ENCODE peak calls at places on chromosome 21, in five cellular contexts. P is mesenchymal stem cell, L is H1, D is neuronal stem cell, O is trophoblast cell. J is an unnamed sample.

GRCh38 chr21:40997831-40998230 is 150.9 kb upstream of the DSCAM start:
- DNase-seq in P (no peak), O (no peak), D (no peak), L (no peak), J (no peak)

GRCh38 chr21:30710499-30710898 is 8.1 kb downstream of the KRTAP21-3 start:
- DNase-seq in L (no peak), D (no peak), O (no peak), P (no peak), J (no peak)

GRCh38 chr21:25639167-25639921 is at the start of gene JAM2:
- DNase-seq in L (peak), P (peak), D (peak), O (peak), J (peak)

GRCh38 chr21:17488620-17489019 is 24.2 kb upstream of the CXADR start:
- DNase-seq in O (no peak), D (no peak), P (no peak), L (no peak), J (no peak)

GRCh38 chr21:40118527-40118926 is 251.3 kb downstream of the PCP4 start:
- DNase-seq in P (no peak), D (no peak), L (no peak), O (peak), J (no peak)

GRCh38 chr21:40165671-40166070 is 298.4 kb downstream of the PCP4 start:
- DNase-seq in P (no peak), D (peak), O (no peak), L (no peak), J (no peak)

GRCh38 chr21:14991957-14992356 is 72.8 kb downstream of the NRIP1 start:
- DNase-seq in O (peak), D (no peak), P (no peak), L (no peak), J (no peak)

GRCh38 chr21:29299906-29300546 is 1.3 kb downstream of the BACH1 start:
- DNase-seq in P (peak), D (peak), O (peak), L (no peak), J (peak)

GRCh38 chr21:26438976-26439375 is 134.1 kb downstream of the CYYR1 start:
- DNase-seq in L (no peak), P (no peak), D (no peak), O (no peak), J (no peak)

GRCh38 chr21:37983336-37984095 is 67.3 kb upstream of the KCNJ6 start:
- DNase-seq in L (no peak), O (peak), D (no peak), P (no peak), J (no peak)

GRCh38 chr21:31157756-31158155 is 119.5 kb upstream of the KRTAP19-8 start:
- DNase-seq in O (peak), D (no peak), L (no peak), P (no peak), J (no peak)

GRCh38 chr21:30684506-30684905 is 34.1 kb downstream of the KRTAP21-3 start:
- DNase-seq in P (no peak), D (no peak), O (no peak), L (no peak), J (no peak)

GRCh38 chr21:25567472-25567871 is 39.8 kb downstream of the MRPL39 start:
- DNase-seq in P (no peak), L (no peak), O (no peak), D (no peak), J (no peak)

GRCh38 chr21:26093094-26093493 is 77.5 kb downstream of the APP start:
- DNase-seq in O (peak), L (no peak), P (peak), D (no peak), J (no peak)

GRCh38 chr21:27275294-27275927 is 308.5 kb upstream of the ADAMTS5 start:
- DNase-seq in O (peak), P (peak), D (no peak), L (no peak), J (no peak)

GRCh38 chr21:40143822-40144525 is 276.7 kb downstream of the PCP4 start:
- DNase-seq in L (peak), D (peak), P (peak), O (peak), J (peak)

GRCh38 chr21:25518491-25518911 is 88.8 kb downstream of the MRPL39 start:
- DNase-seq in O (no peak), D (no peak), L (peak), P (peak), J (peak)

GRCh38 chr21:24420694-24421093 is 1186.6 kb downstream of the MRPL39 start:
- DNase-seq in L (no peak), P (no peak), O (no peak), D (no peak), J (no peak)

GRCh38 chr21:28127390-28127789 is 865.3 kb downstream of the LTN1 start:
- DNase-seq in O (no peak), L (no peak), P (no peak), D (no peak), J (no peak)

GRCh38 chr21:23119491-23119890 is 2121.3 kb downstream of the NCAM2 start:
- DNase-seq in D (no peak), P (no peak), L (no peak), O (no peak), J (no peak)

GRCh38 chr21:28601708-28602107 is 391.0 kb downstream of the LTN1 start:
- DNase-seq in O (no peak), D (no peak), P (no peak), L (no peak), J (no peak)

GRCh38 chr21:14536929-14537328 is 9.2 kb downstream of the SAMSN1 start:
- DNase-seq in D (no peak), O (no peak), L (no peak), P (no peak), J (no peak)

GRCh38 chr21:40696246-40696645 is 150.7 kb downstream of the DSCAM start:
- DNase-seq in D (no peak), O (no peak), L (no peak), P (no peak), J (no peak)

GRCh38 chr21:25589905-25590304 is 17.4 kb downstream of the MRPL39 start:
- DNase-seq in L (no peak), D (no peak), P (no peak), O (no peak), J (no peak)

GRCh38 chr21:28767523-28767922 is 225.2 kb downstream of the LTN1 start:
- DNase-seq in D (no peak), O (no peak), L (no peak), P (no peak), J (no peak)

GRCh38 chr21:41207401-41208388 is 39.7 kb downstream of the BACE2 start:
- DNase-seq in D (no peak), P (no peak), O (no peak), L (no peak), J (no peak)

GRCh38 chr21:26041441-26042180 is 129.0 kb downstream of the APP start:
- DNase-seq in L (no peak), O (no peak), P (no peak), D (no peak), J (no peak)

GRCh38 chr21:18801468-18801867 is 397.9 kb upstream of the TMPRSS15 start:
- DNase-seq in P (peak), O (no peak), L (no peak), D (no peak), J (no peak)

GRCh38 chr21:20592482-20592881 is 405.7 kb upstream of the NCAM2 start:
- DNase-seq in D (no peak), L (no peak), O (no peak), P (no peak), J (no peak)

GRCh38 chr21:40732243-40732642 is 114.7 kb downstream of the DSCAM start:
- DNase-seq in L (no peak), D (no peak), O (peak), P (no peak), J (no peak)

GRCh38 chr21:15978158-15978805 is 248.5 kb downstream of the USP25 start:
- DNase-seq in D (no peak), P (no peak), L (no peak), O (peak), J (no peak)

GRCh38 chr21:20996421-20997307 is 1.5 kb upstream of the NCAM2 start:
- DNase-seq in D (peak), O (no peak), L (no peak), P (peak), J (peak)

GRCh38 chr21:31641416-31641922 is 18.0 kb upstream of the SOD1 start:
- DNase-seq in O (peak), D (no peak), P (no peak), L (no peak), J (no peak)

GRCh38 chr21:25563399-25564116 is 43.7 kb downstream of the MRPL39 start:
- DNase-seq in L (no peak), O (no peak), P (peak), D (no peak), J (no peak)

GRCh38 chr21:29860346-29860745 is 79.5 kb downstream of the GRIK1 start:
- DNase-seq in D (no peak), O (peak), L (no peak), P (no peak), J (no peak)

GRCh38 chr21:29235714-29236197 is 63.0 kb upstream of the BACH1 start:
- DNase-seq in L (no peak), P (no peak), O (no peak), D (no peak), J (no peak)

GRCh38 chr21:29181799-29182470 is 51.5 kb downstream of the MAP3K7CL start:
- DNase-seq in D (no peak), O (peak), P (peak), L (no peak), J (no peak)

GRCh38 chr21:31282095-31282709 is 61.9 kb downstream of the TIAM1 start:
- DNase-seq in O (peak), D (no peak), P (peak), L (no peak), J (no peak)

GRCh38 chr21:39061766-39062165 is 121.5 kb downstream of the PSMG1 start:
- DNase-seq in P (no peak), D (no peak), L (no peak), O (peak), J (no peak)
- H4K8ac ChIP-seq in P (no peak), D (no peak), L (no peak), O (no peak), J (no peak)

DNA sequence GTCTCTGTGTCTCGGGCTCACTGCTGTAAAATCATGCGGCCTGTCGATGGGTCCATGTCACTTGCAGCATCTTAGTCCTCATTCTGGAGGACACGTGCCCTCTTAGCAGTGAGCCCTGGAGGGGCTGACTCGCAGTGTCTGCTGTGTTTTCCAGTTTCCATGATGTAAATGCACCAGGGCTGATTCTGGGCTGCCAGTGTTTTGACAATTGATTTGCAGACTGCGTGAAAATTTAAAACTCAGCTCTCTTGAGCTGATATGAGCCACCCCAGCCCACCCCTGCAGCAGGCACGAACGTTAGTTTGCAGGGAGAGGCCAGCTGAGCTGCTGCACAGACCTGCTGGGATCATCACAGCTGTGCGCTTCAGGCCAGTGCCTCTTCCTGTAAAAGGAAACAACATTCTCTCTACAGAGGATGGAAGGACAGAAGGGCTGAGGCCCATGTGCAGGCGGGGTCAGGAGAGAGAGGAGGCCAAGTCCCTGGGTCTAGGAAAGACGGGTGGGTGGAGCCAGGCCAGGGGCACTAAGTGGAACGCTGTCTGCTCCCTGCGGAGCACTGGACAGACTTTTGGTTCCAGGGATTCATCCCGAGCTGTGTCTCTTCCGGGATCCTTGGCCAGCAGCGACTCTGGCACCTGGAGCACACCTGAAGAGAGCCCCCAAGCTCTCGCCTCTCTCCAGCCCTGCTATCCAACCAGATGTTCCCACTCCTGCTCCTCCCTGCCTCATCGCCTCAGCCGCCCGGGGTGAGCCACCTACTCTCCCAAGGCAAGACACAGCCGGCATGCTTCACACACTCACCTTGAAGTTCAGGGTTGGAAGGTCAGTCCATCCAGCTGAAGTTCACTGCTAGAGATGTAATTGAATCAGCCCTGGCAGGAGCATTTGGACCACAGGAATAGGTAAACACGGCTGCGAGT is 42.5 kb downstream of the RSPH1 start:
- DNase-seq in D (no peak), O (no peak), L (no peak), P (no peak), J (no peak)
- H2AFZ ChIP-seq in D (no peak), O (no peak), L (peak), P (no peak), J (no peak)

GRCh38 chr21:35394634-35395369 is 345.7 kb upstream of the RUNX1 start:
- DNase-seq in D (no peak), O (no peak), P (no peak), L (no peak), J (no peak)
- H2BK12ac ChIP-seq in D (no peak), O (no peak), P (peak), L (no peak), J (no peak)

DNA sequence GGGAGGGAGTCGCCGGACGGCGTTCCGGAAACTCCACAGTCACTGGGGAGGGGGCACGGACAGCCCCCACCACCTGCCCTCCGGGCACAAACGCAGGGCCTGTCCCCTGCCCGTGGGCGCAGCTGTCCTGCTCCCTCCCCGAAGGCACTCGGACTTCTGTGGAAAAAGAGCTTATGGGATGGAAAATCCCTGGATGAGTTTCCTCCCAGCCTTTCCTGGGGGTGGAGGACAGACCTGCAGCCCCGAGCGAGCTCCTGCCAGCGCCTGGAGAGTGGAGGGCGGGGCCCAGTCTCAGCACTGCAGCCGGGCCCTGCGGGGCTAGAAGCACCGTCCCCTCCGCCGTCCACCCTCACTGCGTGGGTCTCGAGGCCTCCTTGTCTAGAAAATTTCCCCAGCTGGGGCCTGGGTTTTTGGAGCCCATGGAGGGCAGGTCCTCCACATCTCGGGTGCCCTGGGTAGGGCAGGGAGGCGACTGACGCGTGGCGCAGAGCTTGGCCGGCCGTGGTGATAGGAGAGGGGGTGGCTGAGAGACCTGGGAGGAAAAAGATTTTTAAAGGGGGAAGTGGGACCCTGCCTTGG is 6.5 kb upstream of the COL6A1 start:
- DNase-seq in O (no peak), L (peak), D (no peak), P (peak), J (peak)
- H4K8ac ChIP-seq in O (no peak), L (peak), D (no peak), P (peak), J (no peak)

DNA sequence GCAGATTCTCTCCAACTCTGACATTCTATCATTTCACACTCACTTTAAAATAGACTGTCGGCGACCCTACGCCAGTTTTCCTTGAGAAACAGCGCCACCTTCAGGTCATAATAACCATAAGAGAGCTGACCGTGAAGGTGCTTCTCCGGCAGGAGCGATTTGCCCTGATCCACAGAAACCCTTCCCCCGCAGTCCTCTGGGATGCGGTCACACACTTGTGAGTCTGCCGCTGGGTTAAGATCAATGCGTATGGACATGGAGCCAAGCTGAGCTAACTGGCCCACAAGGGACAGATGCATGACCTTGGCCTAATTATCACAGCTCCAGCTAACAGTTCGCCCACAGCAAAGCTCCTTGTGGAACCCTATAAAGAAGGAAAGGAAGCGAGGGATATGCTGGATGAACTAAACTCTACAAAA is 32.8 kb upstream of the IFNAR2 start:
- DNase-seq in P (peak), D (peak), O (peak), L (peak), J (peak)
- H2AFZ ChIP-seq in P (no peak), D (peak), O (no peak), L (peak), J (peak)

DNA sequence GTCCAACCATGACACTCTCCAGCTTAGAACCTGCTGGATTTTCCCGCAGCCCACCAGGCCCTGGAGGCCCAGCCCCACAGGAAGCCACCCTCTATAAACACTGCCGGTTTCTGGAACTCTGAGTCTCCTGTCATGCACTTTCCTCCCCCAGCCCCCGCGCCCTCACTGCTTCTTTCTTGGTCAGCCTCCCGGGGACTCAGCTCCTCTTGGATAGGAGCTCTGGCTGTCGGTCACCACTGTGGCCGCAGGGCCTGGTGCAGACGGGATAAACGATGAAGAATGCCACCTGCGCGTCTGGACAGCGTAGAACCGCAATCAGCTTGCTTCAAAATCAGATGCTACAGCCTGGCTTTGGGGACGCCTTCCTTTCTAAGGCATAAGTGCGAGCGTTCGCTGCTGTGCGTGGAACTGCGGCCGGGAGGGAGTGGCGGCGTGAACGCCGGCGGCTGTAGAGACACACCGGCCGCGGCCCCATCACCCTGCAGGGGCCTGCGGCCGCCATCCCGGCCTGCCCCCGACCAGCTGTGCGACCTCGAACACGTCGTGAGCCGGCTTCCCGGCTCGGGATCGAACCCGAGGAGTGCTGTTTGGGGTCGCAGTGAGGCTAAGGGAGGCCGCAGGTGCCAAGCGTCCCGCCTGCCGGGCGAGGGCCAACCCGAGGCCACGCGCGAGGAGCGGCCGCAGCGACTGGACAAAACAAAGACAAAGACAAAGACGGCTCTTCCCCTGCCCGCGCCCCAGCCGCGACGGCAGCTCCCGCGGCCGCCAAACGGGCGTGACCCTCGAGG is 728 bp downstream of the PTTG1IP start:
- DNase-seq in D (peak), L (peak), O (peak), P (peak), J (no peak)
- H2BK12ac ChIP-seq in D (peak), L (no peak), O (peak), P (peak), J (no peak)

GRCh38 chr21:36913247-36914169 is 53.0 kb downstream of the HLCS start:
- DNase-seq in L (no peak), D (no peak), P (no peak), O (no peak), J (no peak)
- H4K8ac ChIP-seq in L (no peak), D (no peak), P (no peak), O (no peak), J (no peak)

GRCh38 chr21:42970946-42971653 is 3.3 kb upstream of the PKNOX1 start:
- DNase-seq in O (no peak), L (no peak), D (no peak), P (no peak), J (peak)
- H2AFZ ChIP-seq in O (no peak), L (no peak), D (peak), P (no peak), J (no peak)

DNA sequence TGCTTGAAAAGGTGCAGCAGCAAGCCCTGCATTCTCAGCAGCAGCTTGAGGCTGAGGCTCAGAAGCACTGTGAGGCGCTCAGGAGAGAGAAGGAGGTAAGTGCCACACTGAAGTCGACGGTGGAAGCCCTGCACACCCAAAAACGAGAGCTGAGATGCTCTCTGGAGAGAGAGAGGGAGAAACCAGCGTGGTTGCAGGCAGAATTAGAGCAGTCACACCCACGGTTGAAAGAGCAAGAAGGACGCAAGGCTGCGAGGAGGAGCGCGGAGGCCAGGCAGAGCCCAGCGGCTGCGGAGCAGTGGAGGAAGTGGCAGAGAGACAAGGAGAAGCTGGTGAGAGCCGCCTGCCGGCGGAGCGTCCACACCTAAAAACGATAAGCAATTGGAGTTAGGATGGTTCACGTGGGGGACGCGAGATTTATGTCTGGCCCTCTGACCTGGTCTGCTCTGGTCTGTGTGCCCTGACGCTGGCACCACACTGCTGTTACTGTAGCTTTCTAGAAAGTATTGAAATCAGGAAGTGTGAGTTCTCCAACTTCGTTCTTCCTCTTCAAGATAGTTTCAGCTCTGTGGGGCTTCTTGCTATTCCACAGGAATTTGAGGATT is 26.7 kb upstream of the DIP2A start:
- DNase-seq in P (no peak), O (no peak), L (no peak), D (no peak), J (no peak)
- H2BK12ac ChIP-seq in P (no peak), O (no peak), L (no peak), D (no peak), J (no peak)